ENCODE peak calls at places on chromosome 9, in five cellular contexts. One of them, this sample, is unnamed.
A peak's percentile ranks its signal among the peaks of the same experiment; 100 is the strongest.

GRCh38 chr9:124652203-124652992 is 118.7 kb downstream of the NR6A1 start:
- DNase-seq in heart right ventricle: peak; percentile 23
- DNase-seq in endothelial cell: no peak
- DNase-seq in stimulated activated naive CD4-positive, alpha-beta T cell treated with Interleukin-2 at 50 U/mL for 16 hours: no peak
- DNase-seq in cardiac fibroblast: peak; percentile 68
- DNase-seq in this sample: no peak

GRCh38 chr9:18012170-18012569 is 433.3 kb downstream of the SH3GL2 start:
- DNase-seq in stimulated activated naive CD4-positive, alpha-beta T cell treated with Interleukin-2 at 50 U/mL for 16 hours: no peak
- DNase-seq in heart right ventricle: no peak
- DNase-seq in endothelial cell: no peak
- DNase-seq in cardiac fibroblast: no peak
- DNase-seq in this sample: no peak

GRCh38 chr9:21779397-21779796 is 23.0 kb upstream of the MTAP start:
- DNase-seq in stimulated activated naive CD4-positive, alpha-beta T cell treated with Interleukin-2 at 50 U/mL for 16 hours: no peak
- DNase-seq in cardiac fibroblast: peak; percentile 13
- DNase-seq in endothelial cell: no peak
- DNase-seq in heart right ventricle: no peak
- DNase-seq in this sample: no peak

GRCh38 chr9:136577941-136578619 is 32.2 kb upstream of the NOTCH1 start:
- DNase-seq in stimulated activated naive CD4-positive, alpha-beta T cell treated with Interleukin-2 at 50 U/mL for 16 hours: no peak
- DNase-seq in endothelial cell: no peak
- DNase-seq in cardiac fibroblast: no peak
- DNase-seq in heart right ventricle: no peak
- DNase-seq in this sample: no peak

GRCh38 chr9:132997591-132997990 is 19.1 kb downstream of the GFI1B start:
- DNase-seq in stimulated activated naive CD4-positive, alpha-beta T cell treated with Interleukin-2 at 50 U/mL for 16 hours: no peak
- DNase-seq in cardiac fibroblast: peak; percentile 47
- DNase-seq in heart right ventricle: no peak
- DNase-seq in endothelial cell: no peak
- DNase-seq in this sample: no peak

GRCh38 chr9:87718852-87719612 is 6.9 kb upstream of the CTSL start:
- DNase-seq in cardiac fibroblast: no peak
- DNase-seq in stimulated activated naive CD4-positive, alpha-beta T cell treated with Interleukin-2 at 50 U/mL for 16 hours: no peak
- DNase-seq in endothelial cell: no peak
- DNase-seq in heart right ventricle: no peak
- DNase-seq in this sample: no peak

GRCh38 chr9:35996358-35996970 is 38.5 kb upstream of the OR2S2 start:
- DNase-seq in heart right ventricle: peak; percentile 50
- DNase-seq in stimulated activated naive CD4-positive, alpha-beta T cell treated with Interleukin-2 at 50 U/mL for 16 hours: no peak
- DNase-seq in endothelial cell: no peak
- DNase-seq in cardiac fibroblast: peak; percentile 44
- DNase-seq in this sample: no peak

GRCh38 chr9:3894764-3895163 is 369.0 kb upstream of the RFX3 start:
- DNase-seq in cardiac fibroblast: peak; percentile 70
- DNase-seq in heart right ventricle: no peak
- DNase-seq in endothelial cell: no peak
- DNase-seq in stimulated activated naive CD4-positive, alpha-beta T cell treated with Interleukin-2 at 50 U/mL for 16 hours: no peak
- DNase-seq in this sample: no peak

GRCh38 chr9:34381323-34381722 is 4.6 kb upstream of the MYORG start:
- DNase-seq in heart right ventricle: peak; percentile 42
- DNase-seq in stimulated activated naive CD4-positive, alpha-beta T cell treated with Interleukin-2 at 50 U/mL for 16 hours: no peak
- DNase-seq in cardiac fibroblast: no peak
- DNase-seq in endothelial cell: peak; percentile 6
- DNase-seq in this sample: peak; percentile 33

GRCh38 chr9:136740971-136741884 is 1.5 kb downstream of the LCN10 start:
- DNase-seq in cardiac fibroblast: peak; percentile 55
- DNase-seq in endothelial cell: no peak
- DNase-seq in heart right ventricle: peak; percentile 55
- DNase-seq in stimulated activated naive CD4-positive, alpha-beta T cell treated with Interleukin-2 at 50 U/mL for 16 hours: no peak
- DNase-seq in this sample: no peak

GRCh38 chr9:112863214-112863613 is 27.5 kb downstream of the SLC46A2 start:
- DNase-seq in endothelial cell: no peak
- DNase-seq in cardiac fibroblast: peak; percentile 46
- DNase-seq in stimulated activated naive CD4-positive, alpha-beta T cell treated with Interleukin-2 at 50 U/mL for 16 hours: no peak
- DNase-seq in heart right ventricle: no peak
- DNase-seq in this sample: peak; percentile 48

GRCh38 chr9:129553277-129553676 is 67.6 kb downstream of the C9orf50 start:
- DNase-seq in endothelial cell: no peak
- DNase-seq in stimulated activated naive CD4-positive, alpha-beta T cell treated with Interleukin-2 at 50 U/mL for 16 hours: no peak
- DNase-seq in heart right ventricle: no peak
- DNase-seq in cardiac fibroblast: no peak
- DNase-seq in this sample: no peak

GRCh38 chr9:71984388-71985069 is 73.1 kb downstream of the C9orf85 start:
- DNase-seq in cardiac fibroblast: peak; percentile 58
- DNase-seq in endothelial cell: no peak
- DNase-seq in heart right ventricle: peak; percentile 64
- DNase-seq in stimulated activated naive CD4-positive, alpha-beta T cell treated with Interleukin-2 at 50 U/mL for 16 hours: no peak
- DNase-seq in this sample: no peak

GRCh38 chr9:91500509-91501011 is 76.9 kb upstream of the NFIL3 start:
- DNase-seq in heart right ventricle: no peak
- DNase-seq in cardiac fibroblast: peak; percentile 79
- DNase-seq in endothelial cell: no peak
- DNase-seq in stimulated activated naive CD4-positive, alpha-beta T cell treated with Interleukin-2 at 50 U/mL for 16 hours: no peak
- DNase-seq in this sample: no peak